ENCODE peak calls at places on chromosome 10, in eight cellular contexts. One of them, this sample, is unnamed.

GRCh38 chr10:112775892-112776679 is 174.0 kb upstream of the TCF7L2 start:
- DNase-seq in heart right ventricle: no peak
- DNase-seq in nucleus accumbens: no peak
- DNase-seq in activated effector memory CD4-positive, alpha-beta T cell treated with Interleukin-2 at 50 U/mL for 16 hours: no peak
- DNase-seq in C1 segment of cervical spinal cord: no peak
- DNase-seq in fibroblast of the aortic adventitia: no peak
- DNase-seq in mammary epithelial cell: no peak
- DNase-seq in progenitor cell of endocrine pancreas: no peak
- DNase-seq in this sample: no peak

GRCh38 chr10:22803201-22803895 is 89.0 kb upstream of the PIP4K2A start:
- DNase-seq in heart right ventricle: no peak
- DNase-seq in nucleus accumbens: no peak
- DNase-seq in activated effector memory CD4-positive, alpha-beta T cell treated with Interleukin-2 at 50 U/mL for 16 hours: no peak
- DNase-seq in C1 segment of cervical spinal cord: no peak
- DNase-seq in fibroblast of the aortic adventitia: peak
- DNase-seq in mammary epithelial cell: no peak
- DNase-seq in progenitor cell of endocrine pancreas: no peak
- DNase-seq in this sample: no peak

GRCh38 chr10:43234471-43235041 is 32.3 kb downstream of the RASGEF1A start:
- DNase-seq in heart right ventricle: no peak
- DNase-seq in nucleus accumbens: no peak
- DNase-seq in activated effector memory CD4-positive, alpha-beta T cell treated with Interleukin-2 at 50 U/mL for 16 hours: no peak
- DNase-seq in C1 segment of cervical spinal cord: no peak
- DNase-seq in fibroblast of the aortic adventitia: no peak
- DNase-seq in mammary epithelial cell: no peak
- DNase-seq in progenitor cell of endocrine pancreas: no peak
- DNase-seq in this sample: no peak

GRCh38 chr10:75226656-75227055 is 9.1 kb downstream of the COMTD1 start:
- DNase-seq in heart right ventricle: no peak
- DNase-seq in nucleus accumbens: no peak
- DNase-seq in activated effector memory CD4-positive, alpha-beta T cell treated with Interleukin-2 at 50 U/mL for 16 hours: no peak
- DNase-seq in C1 segment of cervical spinal cord: no peak
- DNase-seq in fibroblast of the aortic adventitia: no peak
- DNase-seq in mammary epithelial cell: no peak
- DNase-seq in progenitor cell of endocrine pancreas: no peak
- DNase-seq in this sample: no peak

GRCh38 chr10:103716206-103717160 is 138.9 kb downstream of the SH3PXD2A start:
- DNase-seq in heart right ventricle: no peak
- DNase-seq in nucleus accumbens: peak
- DNase-seq in activated effector memory CD4-positive, alpha-beta T cell treated with Interleukin-2 at 50 U/mL for 16 hours: no peak
- DNase-seq in C1 segment of cervical spinal cord: peak
- DNase-seq in fibroblast of the aortic adventitia: no peak
- DNase-seq in mammary epithelial cell: peak
- DNase-seq in progenitor cell of endocrine pancreas: no peak
- DNase-seq in this sample: no peak

GRCh38 chr10:73647211-73647874 is 6.1 kb upstream of the MYOZ1 start:
- DNase-seq in heart right ventricle: peak
- DNase-seq in nucleus accumbens: peak
- DNase-seq in activated effector memory CD4-positive, alpha-beta T cell treated with Interleukin-2 at 50 U/mL for 16 hours: no peak
- DNase-seq in C1 segment of cervical spinal cord: peak
- DNase-seq in fibroblast of the aortic adventitia: no peak
- DNase-seq in mammary epithelial cell: no peak
- DNase-seq in progenitor cell of endocrine pancreas: peak
- DNase-seq in this sample: no peak

GRCh38 chr10:26870766-26871165 is 10.0 kb upstream of the ABI1 start:
- DNase-seq in heart right ventricle: no peak
- DNase-seq in nucleus accumbens: no peak
- DNase-seq in activated effector memory CD4-positive, alpha-beta T cell treated with Interleukin-2 at 50 U/mL for 16 hours: no peak
- DNase-seq in C1 segment of cervical spinal cord: no peak
- DNase-seq in fibroblast of the aortic adventitia: no peak
- DNase-seq in mammary epithelial cell: no peak
- DNase-seq in progenitor cell of endocrine pancreas: no peak
- DNase-seq in this sample: no peak

GRCh38 chr10:110651044-110651958 is 7.2 kb downstream of the RBM20 start:
- DNase-seq in heart right ventricle: peak
- DNase-seq in nucleus accumbens: no peak
- DNase-seq in activated effector memory CD4-positive, alpha-beta T cell treated with Interleukin-2 at 50 U/mL for 16 hours: no peak
- DNase-seq in C1 segment of cervical spinal cord: no peak
- DNase-seq in fibroblast of the aortic adventitia: peak
- DNase-seq in mammary epithelial cell: no peak
- DNase-seq in progenitor cell of endocrine pancreas: no peak
- DNase-seq in this sample: no peak

GRCh38 chr10:14839305-14839695 is 1.2 kb downstream of the HSPA14 start:
- DNase-seq in heart right ventricle: no peak
- DNase-seq in nucleus accumbens: no peak
- DNase-seq in activated effector memory CD4-positive, alpha-beta T cell treated with Interleukin-2 at 50 U/mL for 16 hours: no peak
- DNase-seq in C1 segment of cervical spinal cord: no peak
- DNase-seq in fibroblast of the aortic adventitia: no peak
- DNase-seq in mammary epithelial cell: peak
- DNase-seq in progenitor cell of endocrine pancreas: no peak
- DNase-seq in this sample: no peak

GRCh38 chr10:131588704-131589220 is 277.2 kb upstream of the TCERG1L start:
- DNase-seq in heart right ventricle: no peak
- DNase-seq in nucleus accumbens: no peak
- DNase-seq in activated effector memory CD4-positive, alpha-beta T cell treated with Interleukin-2 at 50 U/mL for 16 hours: no peak
- DNase-seq in C1 segment of cervical spinal cord: no peak
- DNase-seq in fibroblast of the aortic adventitia: no peak
- DNase-seq in mammary epithelial cell: no peak
- DNase-seq in progenitor cell of endocrine pancreas: no peak
- DNase-seq in this sample: no peak

GRCh38 chr10:101495324-101495925 is 92.6 kb downstream of the POLL start:
- DNase-seq in heart right ventricle: no peak
- DNase-seq in nucleus accumbens: no peak
- DNase-seq in activated effector memory CD4-positive, alpha-beta T cell treated with Interleukin-2 at 50 U/mL for 16 hours: no peak
- DNase-seq in C1 segment of cervical spinal cord: no peak
- DNase-seq in fibroblast of the aortic adventitia: peak
- DNase-seq in mammary epithelial cell: peak
- DNase-seq in progenitor cell of endocrine pancreas: no peak
- DNase-seq in this sample: no peak

GRCh38 chr10:51291961-51292360 is 217.7 kb downstream of the PRKG1 start:
- DNase-seq in heart right ventricle: no peak
- DNase-seq in nucleus accumbens: no peak
- DNase-seq in activated effector memory CD4-positive, alpha-beta T cell treated with Interleukin-2 at 50 U/mL for 16 hours: no peak
- DNase-seq in C1 segment of cervical spinal cord: no peak
- DNase-seq in fibroblast of the aortic adventitia: no peak
- DNase-seq in mammary epithelial cell: no peak
- DNase-seq in progenitor cell of endocrine pancreas: no peak
- DNase-seq in this sample: no peak

GRCh38 chr10:49324711-49325110 is 25.7 kb downstream of the C10orf71 start:
- DNase-seq in heart right ventricle: no peak
- DNase-seq in nucleus accumbens: no peak
- DNase-seq in activated effector memory CD4-positive, alpha-beta T cell treated with Interleukin-2 at 50 U/mL for 16 hours: no peak
- DNase-seq in C1 segment of cervical spinal cord: no peak
- DNase-seq in fibroblast of the aortic adventitia: no peak
- DNase-seq in mammary epithelial cell: no peak
- DNase-seq in progenitor cell of endocrine pancreas: no peak
- DNase-seq in this sample: no peak

GRCh38 chr10:88880287-88881094 is 446 bp downstream of the STAMBPL1 start:
- DNase-seq in heart right ventricle: peak
- DNase-seq in nucleus accumbens: peak
- DNase-seq in activated effector memory CD4-positive, alpha-beta T cell treated with Interleukin-2 at 50 U/mL for 16 hours: peak
- DNase-seq in C1 segment of cervical spinal cord: peak
- DNase-seq in fibroblast of the aortic adventitia: peak
- DNase-seq in mammary epithelial cell: peak
- DNase-seq in progenitor cell of endocrine pancreas: peak
- DNase-seq in this sample: peak

GRCh38 chr10:52232561-52233350 is 81.3 kb upstream of the DKK1 start:
- DNase-seq in heart right ventricle: no peak
- DNase-seq in nucleus accumbens: no peak
- DNase-seq in activated effector memory CD4-positive, alpha-beta T cell treated with Interleukin-2 at 50 U/mL for 16 hours: no peak
- DNase-seq in C1 segment of cervical spinal cord: no peak
- DNase-seq in fibroblast of the aortic adventitia: no peak
- DNase-seq in mammary epithelial cell: no peak
- DNase-seq in progenitor cell of endocrine pancreas: no peak
- DNase-seq in this sample: no peak

GRCh38 chr10:56771343-56771742 is 410.3 kb upstream of the ZWINT start:
- DNase-seq in heart right ventricle: no peak
- DNase-seq in nucleus accumbens: no peak
- DNase-seq in activated effector memory CD4-positive, alpha-beta T cell treated with Interleukin-2 at 50 U/mL for 16 hours: no peak
- DNase-seq in C1 segment of cervical spinal cord: no peak
- DNase-seq in fibroblast of the aortic adventitia: no peak
- DNase-seq in mammary epithelial cell: no peak
- DNase-seq in progenitor cell of endocrine pancreas: no peak
- DNase-seq in this sample: no peak

GRCh38 chr10:91798736-91799579 is 732 bp downstream of the TNKS2 start:
- DNase-seq in heart right ventricle: no peak
- DNase-seq in nucleus accumbens: no peak
- DNase-seq in activated effector memory CD4-positive, alpha-beta T cell treated with Interleukin-2 at 50 U/mL for 16 hours: peak
- DNase-seq in C1 segment of cervical spinal cord: peak
- DNase-seq in fibroblast of the aortic adventitia: peak
- DNase-seq in mammary epithelial cell: peak
- DNase-seq in progenitor cell of endocrine pancreas: peak
- DNase-seq in this sample: peak

GRCh38 chr10:119139464-119140067 is 25.9 kb downstream of the SFXN4 start:
- DNase-seq in heart right ventricle: peak
- DNase-seq in nucleus accumbens: no peak
- DNase-seq in activated effector memory CD4-positive, alpha-beta T cell treated with Interleukin-2 at 50 U/mL for 16 hours: peak
- DNase-seq in C1 segment of cervical spinal cord: no peak
- DNase-seq in fibroblast of the aortic adventitia: peak
- DNase-seq in mammary epithelial cell: peak
- DNase-seq in progenitor cell of endocrine pancreas: peak
- DNase-seq in this sample: peak

GRCh38 chr10:124685251-124685650 is 58.9 kb downstream of the FAM53B start:
- DNase-seq in heart right ventricle: peak
- DNase-seq in nucleus accumbens: peak
- DNase-seq in activated effector memory CD4-positive, alpha-beta T cell treated with Interleukin-2 at 50 U/mL for 16 hours: no peak
- DNase-seq in C1 segment of cervical spinal cord: no peak
- DNase-seq in fibroblast of the aortic adventitia: no peak
- DNase-seq in mammary epithelial cell: no peak
- DNase-seq in progenitor cell of endocrine pancreas: no peak
- DNase-seq in this sample: no peak

GRCh38 chr10:42242135-42242805 is 396.1 kb downstream of the ZNF33B start:
- DNase-seq in heart right ventricle: no peak
- DNase-seq in nucleus accumbens: no peak
- DNase-seq in activated effector memory CD4-positive, alpha-beta T cell treated with Interleukin-2 at 50 U/mL for 16 hours: no peak
- DNase-seq in C1 segment of cervical spinal cord: no peak
- DNase-seq in fibroblast of the aortic adventitia: no peak
- DNase-seq in mammary epithelial cell: no peak
- DNase-seq in progenitor cell of endocrine pancreas: no peak
- DNase-seq in this sample: no peak

GRCh38 chr10:12434277-12434676 is 84.9 kb downstream of the CAMK1D start:
- DNase-seq in heart right ventricle: no peak
- DNase-seq in nucleus accumbens: no peak
- DNase-seq in activated effector memory CD4-positive, alpha-beta T cell treated with Interleukin-2 at 50 U/mL for 16 hours: no peak
- DNase-seq in C1 segment of cervical spinal cord: no peak
- DNase-seq in fibroblast of the aortic adventitia: no peak
- DNase-seq in mammary epithelial cell: no peak
- DNase-seq in progenitor cell of endocrine pancreas: no peak
- DNase-seq in this sample: no peak

GRCh38 chr10:114551310-114551972 is 106.6 kb downstream of the ABLIM1 start:
- DNase-seq in heart right ventricle: peak
- DNase-seq in nucleus accumbens: no peak
- DNase-seq in activated effector memory CD4-positive, alpha-beta T cell treated with Interleukin-2 at 50 U/mL for 16 hours: no peak
- DNase-seq in C1 segment of cervical spinal cord: no peak
- DNase-seq in fibroblast of the aortic adventitia: peak
- DNase-seq in mammary epithelial cell: no peak
- DNase-seq in progenitor cell of endocrine pancreas: no peak
- DNase-seq in this sample: no peak

GRCh38 chr10:32332299-32332750 is 14.6 kb downstream of the EPC1 start:
- DNase-seq in heart right ventricle: no peak
- DNase-seq in nucleus accumbens: no peak
- DNase-seq in activated effector memory CD4-positive, alpha-beta T cell treated with Interleukin-2 at 50 U/mL for 16 hours: peak
- DNase-seq in C1 segment of cervical spinal cord: no peak
- DNase-seq in fibroblast of the aortic adventitia: no peak
- DNase-seq in mammary epithelial cell: peak
- DNase-seq in progenitor cell of endocrine pancreas: no peak
- DNase-seq in this sample: peak

GRCh38 chr10:66283064-66283463 is 642.8 kb upstream of the LRRTM3 start:
- DNase-seq in heart right ventricle: no peak
- DNase-seq in nucleus accumbens: no peak
- DNase-seq in activated effector memory CD4-positive, alpha-beta T cell treated with Interleukin-2 at 50 U/mL for 16 hours: no peak
- DNase-seq in C1 segment of cervical spinal cord: no peak
- DNase-seq in fibroblast of the aortic adventitia: no peak
- DNase-seq in mammary epithelial cell: peak
- DNase-seq in progenitor cell of endocrine pancreas: no peak
- DNase-seq in this sample: no peak

GRCh38 chr10:22252801-22253577 is 35.2 kb upstream of the EBLN1 start:
- DNase-seq in heart right ventricle: peak
- DNase-seq in nucleus accumbens: peak
- DNase-seq in activated effector memory CD4-positive, alpha-beta T cell treated with Interleukin-2 at 50 U/mL for 16 hours: peak
- DNase-seq in C1 segment of cervical spinal cord: peak
- DNase-seq in fibroblast of the aortic adventitia: no peak
- DNase-seq in mammary epithelial cell: no peak
- DNase-seq in progenitor cell of endocrine pancreas: peak
- DNase-seq in this sample: no peak

This sample was measured in T-helper 22 cell.